ENCODE peak calls at places on chromosome 18, in five cellular contexts. One of them, this sample, is unnamed.

GRCh38 chr18:34224423-34225217 is at the start of gene NOL4:
- DNase-seq in neuronal stem cell: peak
- DNase-seq in IMR-90: no peak
- DNase-seq in mesenchymal stem cell: peak
- DNase-seq in trophoblast cell: no peak
- DNase-seq in this sample: peak

GRCh38 chr18:56162316-56162715 is 476.1 kb downstream of the TXNL1 start:
- DNase-seq in neuronal stem cell: no peak
- DNase-seq in IMR-90: peak
- DNase-seq in mesenchymal stem cell: peak
- DNase-seq in trophoblast cell: no peak
- DNase-seq in this sample: no peak

GRCh38 chr18:58578321-58578720 is 50.6 kb downstream of the ALPK2 start:
- DNase-seq in neuronal stem cell: no peak
- DNase-seq in IMR-90: peak
- DNase-seq in mesenchymal stem cell: no peak
- DNase-seq in trophoblast cell: no peak
- DNase-seq in this sample: no peak

GRCh38 chr18:50429207-50429948 is 54.5 kb downstream of the SKA1 start:
- DNase-seq in neuronal stem cell: no peak
- DNase-seq in IMR-90: peak
- DNase-seq in mesenchymal stem cell: peak
- DNase-seq in trophoblast cell: peak
- DNase-seq in this sample: peak

GRCh38 chr18:13377496-13377895 is 158.9 kb downstream of the LDLRAD4 start:
- DNase-seq in neuronal stem cell: no peak
- DNase-seq in IMR-90: peak
- DNase-seq in mesenchymal stem cell: peak
- DNase-seq in trophoblast cell: peak
- DNase-seq in this sample: no peak

GRCh38 chr18:41967680-41968079 is 12.6 kb downstream of the PIK3C3 start:
- DNase-seq in neuronal stem cell: no peak
- DNase-seq in IMR-90: no peak
- DNase-seq in mesenchymal stem cell: no peak
- DNase-seq in trophoblast cell: no peak
- DNase-seq in this sample: no peak

GRCh38 chr18:48481092-48481491 is 57.7 kb upstream of the CTIF start:
- DNase-seq in neuronal stem cell: no peak
- DNase-seq in IMR-90: no peak
- DNase-seq in mesenchymal stem cell: no peak
- DNase-seq in trophoblast cell: no peak
- DNase-seq in this sample: no peak

GRCh38 chr18:42758851-42759250 is 356.6 kb downstream of the RIT2 start:
- DNase-seq in neuronal stem cell: no peak
- DNase-seq in IMR-90: no peak
- DNase-seq in mesenchymal stem cell: peak
- DNase-seq in trophoblast cell: no peak
- DNase-seq in this sample: no peak

GRCh38 chr18:61203151-61203550 is 130.1 kb upstream of the CDH20 start:
- DNase-seq in neuronal stem cell: no peak
- DNase-seq in IMR-90: no peak
- DNase-seq in mesenchymal stem cell: peak
- DNase-seq in trophoblast cell: peak
- DNase-seq in this sample: no peak

GRCh38 chr18:3115430-3116025 is 102.6 kb upstream of the LPIN2 start:
- DNase-seq in neuronal stem cell: no peak
- DNase-seq in IMR-90: no peak
- DNase-seq in mesenchymal stem cell: no peak
- DNase-seq in trophoblast cell: no peak
- DNase-seq in this sample: peak

GRCh38 chr18:8329186-8329771 is 280.0 kb upstream of the RAB12 start:
- DNase-seq in neuronal stem cell: no peak
- DNase-seq in IMR-90: peak
- DNase-seq in mesenchymal stem cell: peak
- DNase-seq in trophoblast cell: peak
- DNase-seq in this sample: no peak

GRCh38 chr18:46343456-46343855 is 239.3 kb downstream of the HAUS1 start:
- DNase-seq in neuronal stem cell: no peak
- DNase-seq in IMR-90: no peak
- DNase-seq in mesenchymal stem cell: no peak
- DNase-seq in trophoblast cell: no peak
- DNase-seq in this sample: no peak

GRCh38 chr18:54899500-54899899 is 59.8 kb downstream of the CCDC68 start:
- DNase-seq in neuronal stem cell: no peak
- DNase-seq in IMR-90: no peak
- DNase-seq in mesenchymal stem cell: no peak
- DNase-seq in trophoblast cell: no peak
- DNase-seq in this sample: no peak

GRCh38 chr18:2657788-2658458 is 2.4 kb downstream of the SMCHD1 start:
- DNase-seq in neuronal stem cell: no peak
- DNase-seq in IMR-90: peak
- DNase-seq in mesenchymal stem cell: peak
- DNase-seq in trophoblast cell: peak
- DNase-seq in this sample: peak

GRCh38 chr18:49625021-49625691 is 63.3 kb downstream of the LIPG start:
- DNase-seq in neuronal stem cell: no peak
- DNase-seq in IMR-90: peak
- DNase-seq in mesenchymal stem cell: peak
- DNase-seq in trophoblast cell: peak
- DNase-seq in this sample: no peak

GRCh38 chr18:29644276-29644675 is 1398.3 kb downstream of the DSC3 start:
- DNase-seq in neuronal stem cell: no peak
- DNase-seq in IMR-90: peak
- DNase-seq in mesenchymal stem cell: peak
- DNase-seq in trophoblast cell: peak
- DNase-seq in this sample: no peak

GRCh38 chr18:51278045-51278649 is 80.7 kb upstream of the MEX3C start:
- DNase-seq in neuronal stem cell: peak
- DNase-seq in IMR-90: no peak
- DNase-seq in mesenchymal stem cell: peak
- DNase-seq in trophoblast cell: peak
- DNase-seq in this sample: peak

GRCh38 chr18:8798996-8799395 is 93.6 kb downstream of the MTCL1 start:
- DNase-seq in neuronal stem cell: no peak
- DNase-seq in IMR-90: no peak
- DNase-seq in mesenchymal stem cell: peak
- DNase-seq in trophoblast cell: no peak
- DNase-seq in this sample: no peak

GRCh38 chr18:44048846-44049245 is 631.8 kb upstream of the SETBP1 start:
- DNase-seq in neuronal stem cell: no peak
- DNase-seq in IMR-90: no peak
- DNase-seq in mesenchymal stem cell: no peak
- DNase-seq in trophoblast cell: no peak
- DNase-seq in this sample: peak
- H2BK120ac ChIP-seq in neuronal stem cell: no peak
- H2BK120ac ChIP-seq in IMR-90: no peak
- H2BK120ac ChIP-seq in mesenchymal stem cell: no peak
- H2BK120ac ChIP-seq in trophoblast cell: no peak
- H2BK120ac ChIP-seq in this sample: no peak

DNA sequence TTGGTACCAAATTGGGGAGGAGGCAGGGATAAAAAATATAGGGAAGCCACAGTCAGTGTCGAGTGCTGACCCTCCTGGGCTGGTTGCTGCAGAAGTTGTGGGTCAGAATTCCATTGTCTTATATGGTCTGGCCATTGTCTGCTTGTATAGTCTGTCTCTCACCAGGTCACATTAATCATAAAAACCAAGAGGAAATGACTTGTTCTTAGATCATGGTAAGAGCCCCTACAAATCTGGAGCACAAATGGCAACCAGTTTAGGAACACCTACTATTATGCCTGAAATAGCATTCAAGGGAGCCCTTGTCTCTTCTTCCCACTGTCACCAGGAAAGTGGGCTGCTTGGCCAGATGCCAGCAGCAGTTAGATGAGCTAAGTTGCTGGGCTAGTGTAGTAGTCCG is 119.7 kb upstream of the RMP24 start:
- DNase-seq in neuronal stem cell: no peak
- DNase-seq in IMR-90: no peak
- DNase-seq in mesenchymal stem cell: no peak
- DNase-seq in trophoblast cell: no peak
- DNase-seq in this sample: no peak
- H3K4ac ChIP-seq in neuronal stem cell: no peak
- H3K4ac ChIP-seq in IMR-90: no peak
- H3K4ac ChIP-seq in mesenchymal stem cell: no peak
- H3K4ac ChIP-seq in trophoblast cell: no peak
- H3K4ac ChIP-seq in this sample: no peak

GRCh38 chr18:70295633-70296188 is 6.9 kb downstream of the SOCS6 start:
- DNase-seq in neuronal stem cell: no peak
- DNase-seq in IMR-90: peak
- DNase-seq in mesenchymal stem cell: peak
- DNase-seq in trophoblast cell: no peak
- DNase-seq in this sample: no peak
- H3K4me3 ChIP-seq in neuronal stem cell: no peak
- H3K4me3 ChIP-seq in IMR-90: peak
- H3K4me3 ChIP-seq in mesenchymal stem cell: no peak
- H3K4me3 ChIP-seq in trophoblast cell: no peak
- H3K4me3 ChIP-seq in this sample: no peak

DNA sequence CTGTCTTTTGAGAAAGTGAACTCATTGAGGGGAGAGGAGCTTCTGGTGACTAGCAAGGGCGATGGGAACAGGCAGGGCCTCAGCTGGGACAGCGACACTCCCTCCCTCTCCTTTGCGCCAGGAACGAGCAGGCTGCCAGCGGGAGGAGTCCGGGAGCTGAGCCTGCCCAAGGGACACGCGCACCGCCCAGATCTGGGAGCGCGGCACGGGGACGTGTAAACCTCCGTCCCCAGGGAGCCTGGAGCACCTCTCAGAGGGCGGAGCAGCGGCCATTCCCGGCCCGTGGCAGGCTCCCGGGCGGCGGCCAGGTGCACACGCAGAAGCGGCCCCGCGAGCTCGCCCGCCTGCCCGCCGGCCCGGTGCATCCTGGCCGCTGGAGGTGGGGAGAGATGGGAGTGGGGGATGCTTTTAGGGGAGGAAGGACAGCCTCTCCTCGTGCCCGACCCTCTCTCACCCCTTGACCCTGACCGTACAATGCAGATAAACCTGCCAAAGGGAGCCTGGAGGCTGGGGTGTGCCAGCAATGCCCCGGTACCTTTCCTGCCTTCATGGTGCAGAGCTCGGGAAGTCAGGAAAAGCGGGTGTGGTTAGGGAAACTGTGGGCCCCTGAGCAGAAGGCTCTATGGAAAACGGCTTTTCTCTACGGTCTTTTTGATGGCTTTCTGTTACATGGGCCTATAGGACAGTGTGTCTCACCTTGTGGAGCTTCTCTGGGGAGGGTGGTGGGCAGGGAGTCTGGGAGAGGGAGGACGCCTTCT is 2.2 kb downstream of the AQP4 start:
- DNase-seq in neuronal stem cell: no peak
- DNase-seq in IMR-90: no peak
- DNase-seq in mesenchymal stem cell: no peak
- DNase-seq in trophoblast cell: no peak
- DNase-seq in this sample: peak
- H2BK120ac ChIP-seq in neuronal stem cell: no peak
- H2BK120ac ChIP-seq in IMR-90: no peak
- H2BK120ac ChIP-seq in mesenchymal stem cell: no peak
- H2BK120ac ChIP-seq in trophoblast cell: no peak
- H2BK120ac ChIP-seq in this sample: no peak

This sample was measured in mesendoderm.